ENCODE peak calls at places on chromosomes 5 and 9, in nine cellular contexts. Q is HFF-Myc; B is HepG2; C is kidney epithelial cell; H is mucosa of gallbladder; X is T follicular helper cell; N is stimulated activated CD4-positive, alpha-beta T cell treated with anti-CD3 and anti-CD28 coated beads, Interleukin-1b, Interleukin-23, amount 100 ng/mL, for 1 hour; P is T-helper 1 cell; U is cardiac muscle cell. O is an unnamed sample.

GRCh38 chr5:32538031-32538547 is 47.3 kb upstream of the SUB1 start:
- DNase-seq in Q (no peak), B (no peak), C (no peak), H (no peak), X (peak), N (no peak), P (peak), U (peak), O (no peak)

GRCh38 chr5:159605585-159605984 is 275.3 kb upstream of the IL12B start:
- DNase-seq in Q (no peak), B (no peak), C (no peak), H (no peak), X (no peak), N (no peak), P (no peak), U (peak), O (no peak)

GRCh38 chr5:174919351-174919750 is 195.0 kb downstream of the MSX2 start:
- DNase-seq in Q (no peak), B (no peak), C (no peak), H (no peak), X (no peak), N (no peak), P (no peak), U (no peak), O (no peak)

GRCh38 chr5:127529904-127530682 is 12.7 kb downstream of the PRRC1 start:
- DNase-seq in Q (no peak), B (no peak), C (no peak), H (no peak), X (no peak), N (no peak), P (no peak), U (no peak), O (no peak)

GRCh38 chr9:124858330-124859046 is 3.3 kb downstream of the RPL35 start:
- DNase-seq in Q (no peak), B (no peak), C (no peak), H (no peak), X (no peak), N (no peak), P (no peak), U (no peak), O (no peak)

GRCh38 chr5:7422262-7422661 is 26.3 kb downstream of the ADCY2 start:
- DNase-seq in Q (no peak), B (no peak), C (no peak), H (no peak), X (no peak), N (no peak), P (no peak), U (no peak), O (no peak)

GRCh38 chr5:74630387-74631087 is 10.0 kb downstream of the ENC1 start:
- DNase-seq in Q (no peak), B (no peak), C (no peak), H (no peak), X (no peak), N (no peak), P (no peak), U (peak), O (no peak)

GRCh38 chr9:76905984-76906861 is at the start of gene PRUNE2:
- DNase-seq in Q (peak), B (no peak), C (peak), H (peak), X (no peak), N (no peak), P (no peak), U (peak), O (no peak)

GRCh38 chr5:96509721-96510383 is 76.8 kb upstream of the PCSK1 start:
- DNase-seq in Q (peak), B (no peak), C (peak), H (no peak), X (no peak), N (no peak), P (no peak), U (peak), O (no peak)

GRCh38 chr5:125376059-125376641 is 629.7 kb upstream of the ZNF608 start:
- DNase-seq in Q (no peak), B (no peak), C (no peak), H (no peak), X (no peak), N (no peak), P (no peak), U (no peak), O (no peak)

GRCh38 chr5:64789457-64789856 is 20.7 kb downstream of the CWC27 start:
- DNase-seq in Q (no peak), B (no peak), C (no peak), H (no peak), X (no peak), N (no peak), P (no peak), U (peak), O (no peak)

GRCh38 chr9:16203735-16204573 is 651.1 kb downstream of the CCDC171 start:
- DNase-seq in Q (no peak), B (no peak), C (no peak), H (no peak), X (no peak), N (no peak), P (no peak), U (no peak), O (no peak)

GRCh38 chr9:136665111-136665703 is 2.5 kb downstream of the EGFL7 start:
- DNase-seq in Q (no peak), B (no peak), C (no peak), H (no peak), X (no peak), N (no peak), P (no peak), U (peak), O (no peak)

GRCh38 chr5:39102684-39103155 is 28.5 kb upstream of the RICTOR start:
- DNase-seq in Q (no peak), B (peak), C (no peak), H (no peak), X (no peak), N (no peak), P (no peak), U (peak), O (no peak)

GRCh38 chr5:36685631-36686147 is 79.3 kb downstream of the SLC1A3 start:
- DNase-seq in Q (no peak), B (no peak), C (no peak), H (no peak), X (no peak), N (no peak), P (no peak), U (peak), O (no peak)

GRCh38 chr9:73180373-73180772 is 28.7 kb downstream of the ANXA1 start:
- DNase-seq in Q (peak), B (no peak), C (no peak), H (no peak), X (no peak), N (no peak), P (no peak), U (peak), O (no peak)

GRCh38 chr5:82676663-82677062 is 398.5 kb upstream of the RPS23 start:
- DNase-seq in Q (no peak), B (no peak), C (no peak), H (no peak), X (no peak), N (no peak), P (no peak), U (no peak), O (no peak)

GRCh38 chr9:126108240-126108639 is 218.4 kb upstream of the MVB12B start:
- DNase-seq in Q (no peak), B (no peak), C (no peak), H (no peak), X (no peak), N (no peak), P (no peak), U (peak), O (no peak)

GRCh38 chr5:1547655-1548054 is 23.9 kb upstream of the LPCAT1 start:
- DNase-seq in Q (no peak), B (no peak), C (no peak), H (no peak), X (no peak), N (no peak), P (no peak), U (no peak), O (no peak)

GRCh38 chr5:10828241-10828640 is 67.2 kb upstream of the DAP start:
- DNase-seq in Q (no peak), B (no peak), C (no peak), H (no peak), X (no peak), N (no peak), P (no peak), U (no peak), O (no peak)

GRCh38 chr9:110202232-110202631 is 5.7 kb downstream of the C9orf152 start:
- DNase-seq in Q (no peak), B (no peak), C (no peak), H (no peak), X (no peak), N (no peak), P (no peak), U (no peak), O (no peak)

GRCh38 chr5:14476791-14477435 is 104.7 kb upstream of the OTULINL start:
- DNase-seq in Q (no peak), B (no peak), C (no peak), H (no peak), X (no peak), N (no peak), P (no peak), U (peak), O (no peak)

GRCh38 chr5:130496215-130496614 is 592.0 kb downstream of the CHSY3 start:
- DNase-seq in Q (no peak), B (no peak), C (no peak), H (no peak), X (no peak), N (no peak), P (no peak), U (no peak), O (no peak)

GRCh38 chr5:1107167-1108007 is 4.5 kb downstream of the SLC12A7 start:
- DNase-seq in Q (no peak), B (peak), C (no peak), H (no peak), X (no peak), N (no peak), P (no peak), U (no peak), O (no peak)

GRCh38 chr9:103804077-103804735 is 289.9 kb upstream of the SMC2 start:
- DNase-seq in Q (no peak), B (no peak), C (peak), H (no peak), X (no peak), N (no peak), P (no peak), U (peak), O (no peak)

GRCh38 chr5:148978370-148979103 is 84.3 kb downstream of the SH3TC2 start:
- DNase-seq in Q (no peak), B (no peak), C (no peak), H (no peak), X (no peak), N (no peak), P (no peak), U (no peak), O (no peak)

O was measured in T-helper 9 cell.